ENCODE peak calls at places on chromosome 20, in nine cellular contexts. K is tibial artery, W is upper lobe of right lung, J is omental fat pad, Y is heart left ventricle, N is retinal pigment epithelial cell, L is progenitor cell of endocrine pancreas, D is AG04450, C is heart right ventricle. O is an unnamed sample.

GRCh38 chr20:51382986-51383821 is 159.3 kb downstream of the NFATC2 start:
- DNase-seq in N (no peak), L (peak; percentile 28), D (no peak), C (no peak), K (no peak), W (peak; percentile 54), Y (no peak), J (no peak), O (no peak)

GRCh38 chr20:62489186-62489939 is 13.6 kb upstream of the GATA5 start:
- DNase-seq in J (no peak), K (no peak), L (no peak), D (no peak), C (no peak), Y (no peak), W (no peak), N (peak; percentile 23), O (no peak)

GRCh38 chr20:17619351-17620093 is 49.6 kb downstream of the DSTN start:
- DNase-seq in Y (peak; percentile 16), K (peak; percentile 62), J (peak; percentile 13), L (no peak), W (peak; percentile 57), N (no peak), C (no peak), D (no peak), O (no peak)

GRCh38 chr20:62307226-62308101 is 4.7 kb downstream of the ADRM1 start:
- DNase-seq in D (no peak), K (no peak), Y (no peak), L (no peak), W (no peak), C (no peak), J (no peak), N (no peak), O (no peak)

GRCh38 chr20:31593221-31594001 is 11.7 kb upstream of the ID1 start:
- DNase-seq in D (no peak), C (no peak), W (peak; percentile 79), N (no peak), Y (no peak), J (no peak), K (no peak), L (no peak), O (no peak)

GRCh38 chr20:10924628-10925266 is 250.9 kb upstream of the JAG1 start:
- DNase-seq in W (no peak), J (no peak), K (no peak), D (peak; percentile 84), L (no peak), N (peak; percentile 87), C (no peak), Y (no peak), O (no peak)

GRCh38 chr20:63794614-63795013 is 36.5 kb downstream of the ZBTB46 start:
- DNase-seq in L (no peak), N (no peak), K (no peak), C (no peak), Y (no peak), J (no peak), W (no peak), D (no peak), O (no peak)

GRCh38 chr20:15889073-15889923 is 684.0 kb downstream of the KIF16B start:
- DNase-seq in D (no peak), N (no peak), Y (no peak), K (no peak), L (no peak), C (no peak), J (no peak), W (no peak), O (no peak)

GRCh38 chr20:50191065-50191565 is 485 bp downstream of the CEBPB start:
- DNase-seq in J (no peak), C (peak; percentile 55), L (no peak), Y (peak; percentile 81), D (no peak), W (peak; percentile 92), N (no peak), K (peak; percentile 81), O (no peak)

GRCh38 chr20:9808166-9808565 is 30.7 kb downstream of the PAK5 start:
- DNase-seq in N (no peak), J (no peak), C (no peak), D (no peak), Y (no peak), W (no peak), L (no peak), K (no peak), O (no peak)

GRCh38 chr20:17621229-17621968 is 51.5 kb downstream of the DSTN start:
- DNase-seq in K (peak; percentile 62), Y (no peak), J (peak; percentile 17), N (no peak), L (peak; percentile 7), C (no peak), W (peak; percentile 32), D (no peak), O (no peak)

GRCh38 chr20:14441201-14441600 is 103.8 kb upstream of the FLRT3 start:
- DNase-seq in N (no peak), D (no peak), W (no peak), Y (no peak), K (no peak), L (no peak), C (no peak), J (no peak), O (no peak)

GRCh38 chr20:50188879-50189680 is 1.6 kb upstream of the CEBPB start:
- DNase-seq in C (no peak), L (no peak), K (no peak), Y (no peak), N (no peak), J (no peak), W (peak; percentile 81), D (no peak), O (no peak)

GRCh38 chr20:41956316-41957050 is 338.3 kb upstream of the CHD6 start:
- DNase-seq in N (no peak), C (peak; percentile 4), J (no peak), Y (no peak), K (no peak), D (no peak), L (no peak), W (no peak), O (no peak)

GRCh38 chr20:46117704-46118467 is at the start of gene CD40:
- DNase-seq in C (peak; percentile 88), L (peak; percentile 51), W (peak; percentile 95), D (no peak), K (peak; percentile 92), N (no peak), J (peak; percentile 69), Y (peak; percentile 95), O (no peak)

GRCh38 chr20:22475662-22476061 is 108.7 kb downstream of the FOXA2 start:
- DNase-seq in Y (no peak), J (no peak), N (no peak), W (no peak), L (no peak), D (no peak), C (no peak), K (no peak), O (no peak)
- TF ChIP-seq CTCF in Y (no peak), J (no peak), N (no peak), W (no peak), L (no peak), D (no peak), C (no peak), K (no peak), O (no peak)

DNA sequence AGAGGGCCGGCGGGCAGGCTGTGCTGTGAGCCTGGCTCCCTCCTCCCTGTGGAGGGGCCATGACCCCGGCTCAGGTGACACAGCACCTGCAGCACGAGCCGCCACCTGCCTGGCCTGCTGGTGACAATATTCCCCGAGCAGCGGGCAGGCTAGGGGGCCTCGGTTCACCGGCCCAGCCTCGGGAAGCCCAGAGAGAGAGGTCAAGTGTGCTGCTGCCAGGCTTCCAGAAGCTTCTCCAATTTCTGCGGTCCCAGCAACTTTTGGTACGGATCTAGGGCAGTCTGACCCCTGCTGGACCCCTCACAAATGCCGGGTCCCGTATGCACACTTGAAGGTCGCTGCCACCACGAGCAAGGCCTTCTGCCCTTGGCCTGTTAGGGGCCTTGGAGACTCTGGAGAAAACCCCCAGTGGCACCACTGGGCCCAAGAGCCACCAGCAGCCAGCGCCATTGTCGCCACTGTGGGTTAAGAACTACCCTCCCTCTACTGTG is 38.6 kb upstream of the NOL4L start:
- DNase-seq in W (no peak), K (no peak), L (peak; percentile 35), J (no peak), Y (no peak), N (no peak), D (no peak), C (no peak), O (no peak)
- TF ChIP-seq CTCF in W (no peak), K (no peak), L (peak; percentile 49), J (no peak), Y (no peak), N (peak; percentile 13), D (no peak), C (no peak), O (no peak)

GRCh38 chr20:4061989-4062388 is 46.6 kb upstream of the RNF24 start:
- DNase-seq in D (no peak), Y (no peak), N (no peak), K (no peak), W (no peak), L (no peak), C (no peak), J (no peak), O (no peak)
- TF ChIP-seq CTCF in D (no peak), Y (no peak), N (no peak), K (no peak), W (no peak), L (no peak), C (no peak), J (no peak), O (no peak)

GRCh38 chr20:3846740-3847418 is at the start of gene MAVS:
- DNase-seq in L (peak; percentile 86), J (peak; percentile 60), C (peak; percentile 91), K (peak; percentile 95), D (peak; percentile 24), N (no peak), Y (peak; percentile 95), W (peak; percentile 96), O (peak; percentile 71)
- TF ChIP-seq CTCF in L (peak; percentile 19), J (no peak), C (no peak), K (no peak), D (no peak), N (no peak), Y (no peak), W (no peak), O (no peak)

DNA sequence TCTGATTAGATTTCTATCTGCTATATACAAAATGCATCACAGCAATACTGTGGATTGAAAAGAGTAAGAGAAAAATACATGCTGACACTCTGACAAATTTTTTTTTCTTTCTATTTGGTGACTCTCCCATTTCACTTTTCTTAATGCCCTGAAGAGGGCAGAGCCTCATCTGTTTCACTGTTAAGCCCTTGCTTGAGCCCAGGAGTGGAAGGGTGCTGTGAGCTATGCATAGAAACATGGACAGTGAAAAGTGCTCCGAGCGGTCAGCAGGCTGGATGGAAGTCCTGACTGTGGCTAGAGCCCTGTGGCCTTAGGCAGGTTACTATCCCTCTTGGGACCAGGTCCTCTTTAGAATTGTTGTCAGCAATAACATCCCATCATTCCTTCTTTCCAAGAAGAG is 17.4 kb upstream of the CSE1L start:
- DNase-seq in N (no peak), K (no peak), L (no peak), J (no peak), D (no peak), C (no peak), W (no peak), Y (no peak), O (no peak)
- TF ChIP-seq CTCF in N (peak; percentile 49), K (no peak), L (peak; percentile 38), J (no peak), D (peak; percentile 54), C (no peak), W (peak; percentile 32), Y (peak; percentile 33), O (peak; percentile 36)

GRCh38 chr20:36504295-36504694 is 37.0 kb upstream of the MYL9 start:
- DNase-seq in D (no peak), K (no peak), C (no peak), Y (no peak), L (no peak), W (no peak), N (no peak), J (no peak), O (no peak)
- TF ChIP-seq CTCF in D (peak; percentile 17), K (no peak), C (no peak), Y (peak; percentile 5), L (no peak), W (no peak), N (no peak), J (no peak), O (no peak)

O was measured in D721Med.